ENCODE peak calls at places on chromosome 5, in four cellular contexts. R is Jurkat, Clone E6-1; O is T-helper 9 cell; F is CD8-positive, alpha-beta memory T cell. A is an unnamed sample.

GRCh38 chr5:61758711-61759110 is 426.7 kb downstream of the ZSWIM6 start:
- DNase-seq in R (no peak), O (no peak), F (no peak), A (no peak)

GRCh38 chr5:110644357-110644756 is 82.1 kb downstream of the TMEM232 start:
- DNase-seq in R (no peak), O (no peak), F (no peak), A (no peak)

GRCh38 chr5:135186662-135187522 is 152.9 kb upstream of the PITX1 start:
- DNase-seq in R (no peak), O (no peak), F (no peak), A (no peak)

GRCh38 chr5:167579701-167580045 is 711.8 kb upstream of the WWC1 start:
- DNase-seq in R (no peak), O (no peak), F (no peak), A (no peak)

GRCh38 chr5:177347699-177348098 is 3.8 kb downstream of the LMAN2 start:
- DNase-seq in R (no peak), O (no peak), F (no peak), A (no peak)

GRCh38 chr5:97297063-97297715 is 114.1 kb upstream of the RIOK2 start:
- DNase-seq in R (peak), O (no peak), F (no peak), A (no peak)

GRCh38 chr5:172800088-172800551 is 29.1 kb upstream of the DUSP1 start:
- DNase-seq in R (no peak), O (no peak), F (no peak), A (no peak)

GRCh38 chr5:148697821-148698196 is 43.5 kb upstream of the HTR4 start:
- DNase-seq in R (no peak), O (no peak), F (no peak), A (no peak)

GRCh38 chr5:8906303-8906967 is 639.4 kb downstream of the SEMA5A start:
- DNase-seq in R (no peak), O (no peak), F (no peak), A (no peak)

GRCh38 chr5:83148370-83148769 is 71.0 kb downstream of the XRCC4 start:
- DNase-seq in R (no peak), O (no peak), F (no peak), A (no peak)

GRCh38 chr5:90398726-90399125 is 10.8 kb downstream of the CETN3 start:
- DNase-seq in R (no peak), O (no peak), F (no peak), A (no peak)

GRCh38 chr5:109693535-109694152 is 3.9 kb downstream of the MAN2A1 start:
- DNase-seq in R (no peak), O (no peak), F (no peak), A (no peak)

GRCh38 chr5:3303777-3304176 is 291.9 kb upstream of the IRX1 start:
- DNase-seq in R (no peak), O (no peak), F (no peak), A (no peak)

GRCh38 chr5:65769539-65769938 is 47.5 kb downstream of the NLN start:
- DNase-seq in R (no peak), O (no peak), F (no peak), A (no peak)